ENCODE peak calls at places on chromosomes 4 and X, in eight cellular contexts. One of them, this sample, is unnamed.

GRCh38 chrX:110851780-110852179 is 56.2 kb upstream of the CHRDL1 start:
- DNase-seq in Panc1: no peak
- DNase-seq in IMR-90: peak
- DNase-seq in A549: peak
- DNase-seq in astrocyte: peak
- DNase-seq in thyroid gland: no peak
- DNase-seq in GM23338: no peak
- DNase-seq in psoas muscle: no peak
- DNase-seq in this sample: no peak

GRCh38 chrX:84187501-84188319 is at the start of gene RPS6KA6:
- DNase-seq in thyroid gland: peak
- DNase-seq in astrocyte: peak
- DNase-seq in IMR-90: peak
- DNase-seq in A549: peak
- DNase-seq in Panc1: no peak
- DNase-seq in GM23338: peak
- DNase-seq in psoas muscle: peak
- DNase-seq in this sample: peak

GRCh38 chrX:115378471-115378870 is 89.0 kb downstream of the LUZP4 start:
- DNase-seq in GM23338: no peak
- DNase-seq in psoas muscle: no peak
- DNase-seq in thyroid gland: no peak
- DNase-seq in A549: peak
- DNase-seq in Panc1: no peak
- DNase-seq in astrocyte: peak
- DNase-seq in IMR-90: peak
- DNase-seq in this sample: no peak

GRCh38 chr4:16844796-16845586 is 53.5 kb downstream of the LDB2 start:
- DNase-seq in IMR-90: peak
- DNase-seq in thyroid gland: no peak
- DNase-seq in A549: no peak
- DNase-seq in Panc1: no peak
- DNase-seq in GM23338: no peak
- DNase-seq in astrocyte: peak
- DNase-seq in psoas muscle: no peak
- DNase-seq in this sample: no peak

GRCh38 chrX:147180886-147181285 is 366.3 kb upstream of the CXorf51A start:
- DNase-seq in GM23338: no peak
- DNase-seq in A549: no peak
- DNase-seq in thyroid gland: no peak
- DNase-seq in Panc1: no peak
- DNase-seq in psoas muscle: no peak
- DNase-seq in IMR-90: no peak
- DNase-seq in astrocyte: no peak
- DNase-seq in this sample: no peak

GRCh38 chr4:5378002-5378401 is 326.7 kb downstream of the STK32B start:
- DNase-seq in IMR-90: peak
- DNase-seq in A549: peak
- DNase-seq in astrocyte: no peak
- DNase-seq in GM23338: peak
- DNase-seq in psoas muscle: no peak
- DNase-seq in Panc1: no peak
- DNase-seq in thyroid gland: no peak
- DNase-seq in this sample: no peak

GRCh38 chrX:150409964-150410363 is 46.8 kb downstream of the MAMLD1 start:
- DNase-seq in GM23338: no peak
- DNase-seq in IMR-90: no peak
- DNase-seq in psoas muscle: no peak
- DNase-seq in thyroid gland: no peak
- DNase-seq in astrocyte: no peak
- DNase-seq in A549: no peak
- DNase-seq in Panc1: no peak
- DNase-seq in this sample: no peak

GRCh38 chr4:145423017-145423708 is 58.5 kb upstream of the SMAD1 start:
- DNase-seq in IMR-90: no peak
- DNase-seq in A549: no peak
- DNase-seq in astrocyte: no peak
- DNase-seq in psoas muscle: no peak
- DNase-seq in GM23338: no peak
- DNase-seq in thyroid gland: no peak
- DNase-seq in Panc1: no peak
- DNase-seq in this sample: no peak

GRCh38 chrX:10841579-10841978 is 221.2 kb upstream of the MID1 start:
- DNase-seq in A549: no peak
- DNase-seq in Panc1: no peak
- DNase-seq in psoas muscle: no peak
- DNase-seq in IMR-90: peak
- DNase-seq in GM23338: no peak
- DNase-seq in astrocyte: no peak
- DNase-seq in thyroid gland: no peak
- DNase-seq in this sample: no peak

GRCh38 chrX:94365736-94366135 is 691.7 kb downstream of the FAM133A start:
- DNase-seq in Panc1: no peak
- DNase-seq in astrocyte: no peak
- DNase-seq in A549: no peak
- DNase-seq in IMR-90: no peak
- DNase-seq in psoas muscle: no peak
- DNase-seq in thyroid gland: no peak
- DNase-seq in GM23338: peak
- DNase-seq in this sample: no peak

GRCh38 chrX:134624046-134624430 is 34.2 kb downstream of the PLAC1 start:
- DNase-seq in Panc1: no peak
- DNase-seq in psoas muscle: no peak
- DNase-seq in IMR-90: peak
- DNase-seq in thyroid gland: no peak
- DNase-seq in GM23338: no peak
- DNase-seq in A549: no peak
- DNase-seq in astrocyte: peak
- DNase-seq in this sample: no peak

GRCh38 chr4:1870578-1871443 is at the start of gene NSD2:
- DNase-seq in GM23338: peak
- DNase-seq in A549: peak
- DNase-seq in astrocyte: peak
- DNase-seq in IMR-90: peak
- DNase-seq in Panc1: no peak
- DNase-seq in thyroid gland: peak
- DNase-seq in psoas muscle: peak
- DNase-seq in this sample: peak

GRCh38 chr4:105060628-105061027 is 86.0 kb upstream of the TET2 start:
- DNase-seq in thyroid gland: no peak
- DNase-seq in GM23338: no peak
- DNase-seq in IMR-90: peak
- DNase-seq in Panc1: no peak
- DNase-seq in A549: no peak
- DNase-seq in astrocyte: peak
- DNase-seq in psoas muscle: no peak
- DNase-seq in this sample: no peak

DNA sequence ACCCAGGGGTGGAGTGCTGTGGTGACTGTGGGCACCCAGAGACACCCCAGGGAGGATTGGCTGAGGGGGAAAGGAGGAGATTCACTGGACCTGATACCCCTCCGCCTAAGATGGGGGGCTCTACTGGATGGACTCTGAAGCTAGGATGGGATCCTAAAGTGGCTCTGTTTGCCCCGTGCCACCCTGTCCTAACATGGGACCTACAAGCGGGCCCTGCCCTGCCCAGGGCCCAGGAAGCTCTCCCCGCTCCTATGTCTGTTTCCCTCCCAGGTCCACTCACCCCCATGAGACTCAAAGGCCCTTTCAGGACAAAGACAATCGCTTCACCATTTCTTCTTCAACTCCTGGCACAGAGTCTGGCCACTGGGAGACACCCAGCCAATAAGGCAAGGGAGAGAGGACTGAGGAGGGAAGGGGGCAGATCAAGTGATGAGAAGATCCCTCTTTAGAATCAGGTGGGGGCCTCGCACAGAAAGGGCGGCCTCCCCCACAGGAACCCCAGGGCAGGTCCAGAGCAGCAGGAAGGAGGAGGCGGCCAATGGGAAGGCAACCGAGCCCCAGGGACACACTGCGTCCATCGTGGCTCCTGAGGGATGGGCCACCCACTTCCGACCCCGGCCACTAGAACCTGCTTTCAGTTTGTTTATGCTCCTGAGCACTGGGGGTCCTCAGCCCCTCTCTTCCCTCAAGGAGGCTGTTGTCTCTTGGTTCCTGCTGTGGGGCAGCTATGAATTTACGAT is 155.4 kb downstream of the AFAP1 start:
- DNase-seq in IMR-90: no peak
- DNase-seq in A549: no peak
- DNase-seq in thyroid gland: no peak
- DNase-seq in psoas muscle: no peak
- DNase-seq in Panc1: no peak
- DNase-seq in GM23338: no peak
- DNase-seq in astrocyte: no peak
- DNase-seq in this sample: no peak
- H3K27ac ChIP-seq in IMR-90: no peak
- H3K27ac ChIP-seq in A549: no peak
- H3K27ac ChIP-seq in thyroid gland: no peak
- H3K27ac ChIP-seq in psoas muscle: no peak
- H3K27ac ChIP-seq in Panc1: no peak
- H3K27ac ChIP-seq in GM23338: no peak
- H3K27ac ChIP-seq in astrocyte: peak
- H3K27ac ChIP-seq in this sample: no peak

GRCh38 chr4:140096921-140097320 is 57.1 kb downstream of the MAML3 start:
- DNase-seq in A549: no peak
- DNase-seq in IMR-90: peak
- DNase-seq in psoas muscle: no peak
- DNase-seq in GM23338: no peak
- DNase-seq in astrocyte: no peak
- DNase-seq in Panc1: no peak
- DNase-seq in thyroid gland: no peak
- DNase-seq in this sample: no peak

GRCh38 chr4:140096483-140096861 is 57.5 kb downstream of the MAML3 start:
- DNase-seq in GM23338: no peak
- DNase-seq in Panc1: no peak
- DNase-seq in A549: no peak
- DNase-seq in thyroid gland: no peak
- DNase-seq in IMR-90: no peak
- DNase-seq in psoas muscle: no peak
- DNase-seq in astrocyte: no peak
- DNase-seq in this sample: no peak

GRCh38 chr4:140095694-140096482 is 58.1 kb downstream of the MAML3 start:
- DNase-seq in thyroid gland: no peak
- DNase-seq in A549: peak
- DNase-seq in GM23338: no peak
- DNase-seq in Panc1: no peak
- DNase-seq in psoas muscle: peak
- DNase-seq in IMR-90: peak
- DNase-seq in astrocyte: peak
- DNase-seq in this sample: peak

GRCh38 chr4:140092094-140092820 is 61.7 kb downstream of the MAML3 start:
- DNase-seq in astrocyte: no peak
- DNase-seq in psoas muscle: peak
- DNase-seq in IMR-90: no peak
- DNase-seq in thyroid gland: peak
- DNase-seq in GM23338: peak
- DNase-seq in Panc1: no peak
- DNase-seq in A549: peak
- DNase-seq in this sample: peak

GRCh38 chr4:140094701-140095420 is 59.1 kb downstream of the MAML3 start:
- DNase-seq in Panc1: no peak
- DNase-seq in thyroid gland: peak
- DNase-seq in psoas muscle: peak
- DNase-seq in IMR-90: peak
- DNase-seq in A549: peak
- DNase-seq in astrocyte: peak
- DNase-seq in GM23338: peak
- DNase-seq in this sample: peak
- TF ChIP-seq CTCF in Panc1: no peak
- TF ChIP-seq CTCF in thyroid gland: no peak
- TF ChIP-seq CTCF in psoas muscle: no peak
- TF ChIP-seq CTCF in IMR-90: no peak
- TF ChIP-seq CTCF in A549: no peak
- TF ChIP-seq CTCF in astrocyte: no peak
- TF ChIP-seq CTCF in GM23338: no peak
- TF ChIP-seq CTCF in this sample: no peak

GRCh38 chr4:101099001-101099400 is 248.3 kb downstream of the PPP3CA start:
- DNase-seq in IMR-90: no peak
- DNase-seq in A549: no peak
- DNase-seq in thyroid gland: no peak
- DNase-seq in psoas muscle: no peak
- DNase-seq in Panc1: no peak
- DNase-seq in astrocyte: no peak
- DNase-seq in GM23338: no peak
- DNase-seq in this sample: no peak

GRCh38 chr4:101102114-101102752 is 245.1 kb downstream of the PPP3CA start:
- DNase-seq in IMR-90: peak
- DNase-seq in astrocyte: peak
- DNase-seq in Panc1: no peak
- DNase-seq in psoas muscle: peak
- DNase-seq in GM23338: no peak
- DNase-seq in thyroid gland: peak
- DNase-seq in A549: no peak
- DNase-seq in this sample: no peak

GRCh38 chr4:101101072-101101471 is 246.3 kb downstream of the PPP3CA start:
- DNase-seq in thyroid gland: no peak
- DNase-seq in astrocyte: no peak
- DNase-seq in GM23338: no peak
- DNase-seq in A549: no peak
- DNase-seq in IMR-90: no peak
- DNase-seq in Panc1: no peak
- DNase-seq in psoas muscle: no peak
- DNase-seq in this sample: no peak

GRCh38 chr4:101103381-101104142 is 243.8 kb downstream of the PPP3CA start:
- DNase-seq in astrocyte: no peak
- DNase-seq in GM23338: peak
- DNase-seq in Panc1: no peak
- DNase-seq in IMR-90: peak
- DNase-seq in thyroid gland: no peak
- DNase-seq in psoas muscle: no peak
- DNase-seq in A549: no peak
- DNase-seq in this sample: no peak

GRCh38 chr4:101104264-101105052 is 242.9 kb downstream of the PPP3CA start:
- DNase-seq in psoas muscle: no peak
- DNase-seq in Panc1: no peak
- DNase-seq in A549: no peak
- DNase-seq in IMR-90: peak
- DNase-seq in thyroid gland: no peak
- DNase-seq in astrocyte: no peak
- DNase-seq in GM23338: no peak
- DNase-seq in this sample: no peak
- H3K27ac ChIP-seq in psoas muscle: no peak
- H3K27ac ChIP-seq in Panc1: no peak
- H3K27ac ChIP-seq in A549: no peak
- H3K27ac ChIP-seq in IMR-90: no peak
- H3K27ac ChIP-seq in thyroid gland: no peak
- H3K27ac ChIP-seq in astrocyte: no peak
- H3K27ac ChIP-seq in GM23338: no peak
- H3K27ac ChIP-seq in this sample: no peak

GRCh38 chr4:19969492-19969891 is 282.2 kb upstream of the SLIT2 start:
- DNase-seq in Panc1: no peak
- DNase-seq in thyroid gland: no peak
- DNase-seq in GM23338: peak
- DNase-seq in astrocyte: no peak
- DNase-seq in IMR-90: no peak
- DNase-seq in psoas muscle: no peak
- DNase-seq in A549: no peak
- DNase-seq in this sample: no peak
- TF ChIP-seq CTCF in Panc1: no peak
- TF ChIP-seq CTCF in thyroid gland: no peak
- TF ChIP-seq CTCF in GM23338: peak
- TF ChIP-seq CTCF in astrocyte: no peak
- TF ChIP-seq CTCF in IMR-90: no peak
- TF ChIP-seq CTCF in psoas muscle: no peak
- TF ChIP-seq CTCF in A549: no peak
- TF ChIP-seq CTCF in this sample: no peak

GRCh38 chr4:47187608-47188007 is 156.2 kb downstream of the GABRB1 start:
- DNase-seq in astrocyte: no peak
- DNase-seq in thyroid gland: no peak
- DNase-seq in psoas muscle: no peak
- DNase-seq in Panc1: no peak
- DNase-seq in IMR-90: no peak
- DNase-seq in A549: no peak
- DNase-seq in GM23338: no peak
- DNase-seq in this sample: no peak
- H3K27ac ChIP-seq in astrocyte: no peak
- H3K27ac ChIP-seq in thyroid gland: no peak
- H3K27ac ChIP-seq in psoas muscle: no peak
- H3K27ac ChIP-seq in Panc1: no peak
- H3K27ac ChIP-seq in IMR-90: no peak
- H3K27ac ChIP-seq in A549: no peak
- H3K27ac ChIP-seq in GM23338: no peak
- H3K27ac ChIP-seq in this sample: no peak

This sample was measured in left lung.